ENCODE peak calls at places on chromosomes 4 and X, in five cellular contexts. X is AG20443, M is iris pigment epithelial cell, B is GM10248, O is hypothalamus. T is an unnamed sample.

GRCh38 chr4:78779280-78779679 is 3.1 kb downstream of the BMP2K start:
- DNase-seq in X (no peak), M (peak; percentile 82), B (no peak), O (no peak), T (no peak)

GRCh38 chrX:47687249-47687648 is 28.3 kb upstream of the UXT start:
- DNase-seq in X (no peak), M (no peak), B (no peak), O (no peak), T (no peak)

GRCh38 chr4:154490261-154490588 is 1.4 kb downstream of the DCHS2 start:
- DNase-seq in X (no peak), M (no peak), B (peak; percentile 11), O (no peak), T (no peak)

GRCh38 chrX:111244238-111244750 is 26.0 kb downstream of the CAPN6 start:
- DNase-seq in X (peak; percentile 7), M (peak; percentile 27), B (peak; percentile 24), O (no peak), T (peak; percentile 11)

GRCh38 chr4:68167706-68168105 is 38.0 kb upstream of the TMPRSS11F start:
- DNase-seq in X (no peak), M (no peak), B (no peak), O (no peak), T (no peak)

GRCh38 chrX:131747173-131747572 is 203.3 kb downstream of the OR13H1 start:
- DNase-seq in X (no peak), M (peak; percentile 67), B (no peak), O (peak; percentile 36), T (no peak)

GRCh38 chr4:138475116-138475515 is 233.0 kb upstream of the SLC7A11 start:
- DNase-seq in X (no peak), M (no peak), B (no peak), O (no peak), T (no peak)

GRCh38 chr4:5708171-5708828 is at the start of gene EVC2:
- DNase-seq in X (peak; percentile 89), M (peak; percentile 70), B (no peak), O (peak; percentile 35), T (peak; percentile 72)

GRCh38 chr4:13537011-13537831 is 7.1 kb downstream of the NKX3-2 start:
- DNase-seq in X (peak; percentile 7), M (no peak), B (peak; percentile 17), O (no peak), T (no peak)

GRCh38 chr4:146336413-146336807 is 122.1 kb downstream of the REELD1 start:
- DNase-seq in X (no peak), M (peak; percentile 33), B (no peak), O (no peak), T (no peak)

GRCh38 chr4:7657545-7658296 is 223.0 kb upstream of the PSAPL1 start:
- DNase-seq in X (no peak), M (no peak), B (no peak), O (no peak), T (no peak)

GRCh38 chr4:124711469-124712416 is 789 bp downstream of the ANKRD50 start:
- DNase-seq in X (peak; percentile 59), M (peak; percentile 87), B (peak; percentile 18), O (peak; percentile 33), T (peak; percentile 57)

GRCh38 chrX:9310596-9310995 is 154.3 kb upstream of the TBL1X start:
- DNase-seq in X (peak; percentile 32), M (peak; percentile 19), B (no peak), O (no peak), T (peak; percentile 42)

GRCh38 chr4:9921326-9921725 is 100.0 kb downstream of the SLC2A9 start:
- DNase-seq in X (no peak), M (no peak), B (no peak), O (no peak), T (no peak)

GRCh38 chr4:141220271-141220654 is 432 bp upstream of the ZNF330 start:
- DNase-seq in X (no peak), M (peak; percentile 8), B (no peak), O (no peak), T (no peak)

GRCh38 chr4:38071801-38072567 is 111.8 kb downstream of the PTTG2 start:
- DNase-seq in X (no peak), M (peak; percentile 34), B (no peak), O (no peak), T (no peak)

GRCh38 chr4:72857216-72857615 is 212.3 kb downstream of the COX18 start:
- DNase-seq in X (no peak), M (no peak), B (no peak), O (no peak), T (no peak)

GRCh38 chr4:37471971-37472370 is 214.2 kb downstream of the RELL1 start:
- DNase-seq in X (no peak), M (no peak), B (no peak), O (no peak), T (no peak)

GRCh38 chr4:181877329-181877848 is 365.8 kb upstream of the TENM3 start:
- DNase-seq in X (no peak), M (peak; percentile 60), B (no peak), O (no peak), T (no peak)